ENCODE peak calls at places on chromosome 4, in five cellular contexts. One of them, this sample, is unnamed. For H3K9me3, the result is how much of the 10 kb centered on the place peaks cover.

GRCh38 chr4:145830699-145831098 is 107.9 kb downstream of the ZNF827 start:
- DNase-seq in left ventricle myocardium inferior: no peak
- DNase-seq in breast epithelium: no peak
- DNase-seq in mammary epithelial cell: no peak
- DNase-seq in naive thymus-derived CD4-positive, alpha-beta T cell: no peak
- DNase-seq in this sample: no peak

GRCh38 chr4:35562831-35563230 is 681.5 kb downstream of the ARAP2 start:
- DNase-seq in left ventricle myocardium inferior: no peak
- DNase-seq in mammary epithelial cell: no peak
- DNase-seq in breast epithelium: no peak
- DNase-seq in naive thymus-derived CD4-positive, alpha-beta T cell: no peak
- DNase-seq in this sample: no peak

GRCh38 chr4:150852237-150852636 is 162.8 kb downstream of the LRBA start:
- DNase-seq in breast epithelium: no peak
- DNase-seq in mammary epithelial cell: no peak
- DNase-seq in naive thymus-derived CD4-positive, alpha-beta T cell: no peak
- DNase-seq in left ventricle myocardium inferior: no peak
- DNase-seq in this sample: no peak

GRCh38 chr4:157810137-157810774 is 362.6 kb downstream of the GASK1B start:
- DNase-seq in left ventricle myocardium inferior: no peak
- DNase-seq in mammary epithelial cell: peak
- DNase-seq in breast epithelium: no peak
- DNase-seq in naive thymus-derived CD4-positive, alpha-beta T cell: no peak
- DNase-seq in this sample: no peak

GRCh38 chr4:2482693-2483092 is 13.8 kb downstream of the RNF4 start:
- DNase-seq in naive thymus-derived CD4-positive, alpha-beta T cell: peak
- DNase-seq in mammary epithelial cell: no peak
- DNase-seq in left ventricle myocardium inferior: peak
- DNase-seq in breast epithelium: no peak
- DNase-seq in this sample: no peak

GRCh38 chr4:1085404-1085799 is 28.0 kb downstream of the RNF212 start:
- DNase-seq in left ventricle myocardium inferior: no peak
- DNase-seq in mammary epithelial cell: no peak
- DNase-seq in breast epithelium: peak
- DNase-seq in naive thymus-derived CD4-positive, alpha-beta T cell: no peak
- DNase-seq in this sample: no peak

GRCh38 chr4:37450309-37450708 is 205.8 kb downstream of the NWD2 start:
- DNase-seq in breast epithelium: no peak
- DNase-seq in naive thymus-derived CD4-positive, alpha-beta T cell: no peak
- DNase-seq in mammary epithelial cell: no peak
- DNase-seq in left ventricle myocardium inferior: no peak
- DNase-seq in this sample: no peak

GRCh38 chr4:25970691-25971427 is 56.8 kb downstream of the SMIM20 start:
- DNase-seq in naive thymus-derived CD4-positive, alpha-beta T cell: no peak
- DNase-seq in breast epithelium: no peak
- DNase-seq in left ventricle myocardium inferior: no peak
- DNase-seq in mammary epithelial cell: no peak
- DNase-seq in this sample: peak

GRCh38 chr4:150990993-150991392 is 24.1 kb downstream of the LRBA start:
- DNase-seq in mammary epithelial cell: no peak
- DNase-seq in left ventricle myocardium inferior: no peak
- DNase-seq in naive thymus-derived CD4-positive, alpha-beta T cell: no peak
- DNase-seq in breast epithelium: no peak
- DNase-seq in this sample: no peak

GRCh38 chr4:105184316-105184988 is 37.8 kb downstream of the TET2 start:
- DNase-seq in breast epithelium: no peak
- DNase-seq in mammary epithelial cell: no peak
- DNase-seq in naive thymus-derived CD4-positive, alpha-beta T cell: no peak
- DNase-seq in left ventricle myocardium inferior: no peak
- DNase-seq in this sample: no peak

GRCh38 chr4:78432896-78433295 is 118.7 kb upstream of the ANXA3 start:
- DNase-seq in breast epithelium: no peak
- DNase-seq in left ventricle myocardium inferior: no peak
- DNase-seq in naive thymus-derived CD4-positive, alpha-beta T cell: no peak
- DNase-seq in mammary epithelial cell: peak
- DNase-seq in this sample: no peak

GRCh38 chr4:169993531-169993930 is 32.7 kb downstream of the MFAP3L start:
- DNase-seq in left ventricle myocardium inferior: no peak
- DNase-seq in breast epithelium: no peak
- DNase-seq in naive thymus-derived CD4-positive, alpha-beta T cell: no peak
- DNase-seq in mammary epithelial cell: no peak
- DNase-seq in this sample: no peak

GRCh38 chr4:4519296-4519898 is 22.5 kb downstream of the STX18 start:
- DNase-seq in breast epithelium: no peak
- DNase-seq in mammary epithelial cell: peak
- DNase-seq in left ventricle myocardium inferior: no peak
- DNase-seq in naive thymus-derived CD4-positive, alpha-beta T cell: no peak
- DNase-seq in this sample: no peak

GRCh38 chr4:152090543-152090942 is 329.7 kb upstream of the GATB start:
- DNase-seq in mammary epithelial cell: no peak
- DNase-seq in left ventricle myocardium inferior: peak
- DNase-seq in naive thymus-derived CD4-positive, alpha-beta T cell: peak
- DNase-seq in breast epithelium: no peak
- DNase-seq in this sample: no peak

GRCh38 chr4:152085657-152086056 is 324.9 kb upstream of the GATB start:
- DNase-seq in naive thymus-derived CD4-positive, alpha-beta T cell: peak
- DNase-seq in breast epithelium: no peak
- DNase-seq in left ventricle myocardium inferior: no peak
- DNase-seq in mammary epithelial cell: no peak
- DNase-seq in this sample: no peak

GRCh38 chr4:152094851-152095700 is 334.3 kb upstream of the GATB start:
- DNase-seq in naive thymus-derived CD4-positive, alpha-beta T cell: no peak
- DNase-seq in mammary epithelial cell: no peak
- DNase-seq in breast epithelium: no peak
- DNase-seq in left ventricle myocardium inferior: no peak
- DNase-seq in this sample: no peak

GRCh38 chr4:152087335-152087734 is 326.5 kb upstream of the GATB start:
- DNase-seq in left ventricle myocardium inferior: no peak
- DNase-seq in breast epithelium: no peak
- DNase-seq in naive thymus-derived CD4-positive, alpha-beta T cell: no peak
- DNase-seq in mammary epithelial cell: no peak
- DNase-seq in this sample: no peak

GRCh38 chr4:152089564-152089963 is 328.8 kb upstream of the GATB start:
- DNase-seq in breast epithelium: no peak
- DNase-seq in mammary epithelial cell: no peak
- DNase-seq in left ventricle myocardium inferior: no peak
- DNase-seq in naive thymus-derived CD4-positive, alpha-beta T cell: no peak
- DNase-seq in this sample: no peak
- H3K9me3 ChIP-seq in breast epithelium: under half
- H3K9me3 ChIP-seq in mammary epithelial cell: under half
- H3K9me3 ChIP-seq in left ventricle myocardium inferior: under half
- H3K9me3 ChIP-seq in naive thymus-derived CD4-positive, alpha-beta T cell: under half
- H3K9me3 ChIP-seq in this sample: under half

GRCh38 chr4:113952452-113953029 is 26.9 kb downstream of the ARSJ start:
- DNase-seq in breast epithelium: no peak
- DNase-seq in mammary epithelial cell: peak
- DNase-seq in left ventricle myocardium inferior: no peak
- DNase-seq in naive thymus-derived CD4-positive, alpha-beta T cell: peak
- DNase-seq in this sample: no peak

GRCh38 chr4:113951263-113951662 is 28.2 kb downstream of the ARSJ start:
- DNase-seq in mammary epithelial cell: no peak
- DNase-seq in left ventricle myocardium inferior: peak
- DNase-seq in naive thymus-derived CD4-positive, alpha-beta T cell: no peak
- DNase-seq in breast epithelium: no peak
- DNase-seq in this sample: peak

GRCh38 chr4:113955411-113955810 is 24.0 kb downstream of the ARSJ start:
- DNase-seq in mammary epithelial cell: no peak
- DNase-seq in naive thymus-derived CD4-positive, alpha-beta T cell: no peak
- DNase-seq in left ventricle myocardium inferior: no peak
- DNase-seq in breast epithelium: no peak
- DNase-seq in this sample: no peak

GRCh38 chr4:113955948-113956347 is 23.5 kb downstream of the ARSJ start:
- DNase-seq in mammary epithelial cell: no peak
- DNase-seq in naive thymus-derived CD4-positive, alpha-beta T cell: no peak
- DNase-seq in breast epithelium: no peak
- DNase-seq in left ventricle myocardium inferior: no peak
- DNase-seq in this sample: no peak

GRCh38 chr4:113953888-113954287 is 25.6 kb downstream of the ARSJ start:
- DNase-seq in left ventricle myocardium inferior: no peak
- DNase-seq in breast epithelium: no peak
- DNase-seq in mammary epithelial cell: no peak
- DNase-seq in naive thymus-derived CD4-positive, alpha-beta T cell: no peak
- DNase-seq in this sample: no peak
- H3K9me3 ChIP-seq in left ventricle myocardium inferior: under half
- H3K9me3 ChIP-seq in breast epithelium: under half
- H3K9me3 ChIP-seq in mammary epithelial cell: under half
- H3K9me3 ChIP-seq in naive thymus-derived CD4-positive, alpha-beta T cell: under half
- H3K9me3 ChIP-seq in this sample: under half

DNA sequence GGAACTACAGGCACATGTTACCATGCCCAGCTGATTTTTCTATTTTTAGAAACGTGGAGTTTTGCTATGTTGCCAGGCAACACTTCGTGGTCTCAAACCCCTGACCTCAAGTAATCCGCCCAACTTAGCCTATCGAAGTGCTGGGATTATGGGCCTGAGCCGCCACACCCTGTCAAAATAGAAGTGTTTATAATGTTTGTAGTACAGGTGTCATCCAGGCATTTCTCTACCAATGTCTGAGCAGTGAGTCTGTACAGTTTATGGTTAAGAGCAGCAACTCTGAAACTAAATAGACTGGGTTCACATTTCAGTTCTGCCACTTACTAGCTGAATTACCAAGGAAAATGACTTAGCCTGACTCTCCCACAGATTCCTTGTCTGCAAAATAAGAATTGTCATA is 460.4 kb upstream of the GALNT7 start:
- DNase-seq in naive thymus-derived CD4-positive, alpha-beta T cell: no peak
- DNase-seq in breast epithelium: no peak
- DNase-seq in left ventricle myocardium inferior: no peak
- DNase-seq in mammary epithelial cell: no peak
- DNase-seq in this sample: peak
- H3K9me3 ChIP-seq in naive thymus-derived CD4-positive, alpha-beta T cell: under half
- H3K9me3 ChIP-seq in breast epithelium: under half
- H3K9me3 ChIP-seq in left ventricle myocardium inferior: under half
- H3K9me3 ChIP-seq in mammary epithelial cell: under half
- H3K9me3 ChIP-seq in this sample: under half

GRCh38 chr4:24915121-24915922 is 2.5 kb upstream of the CCDC149 start:
- DNase-seq in left ventricle myocardium inferior: no peak
- DNase-seq in naive thymus-derived CD4-positive, alpha-beta T cell: no peak
- DNase-seq in breast epithelium: no peak
- DNase-seq in mammary epithelial cell: no peak
- DNase-seq in this sample: no peak
- H3K9me3 ChIP-seq in left ventricle myocardium inferior: under half
- H3K9me3 ChIP-seq in naive thymus-derived CD4-positive, alpha-beta T cell: under half
- H3K9me3 ChIP-seq in breast epithelium: under half
- H3K9me3 ChIP-seq in mammary epithelial cell: under half
- H3K9me3 ChIP-seq in this sample: under half

This sample was measured in transverse colon.